ENCODE peak calls at places on chromosomes 4 and X, in ten cellular contexts. S, P, G, K, I, V, B, Q, M and O are unnamed samples.

GRCh38 chr4:78481180-78481579 is 70.4 kb upstream of the ANXA3 start:
- DNase-seq in M (peak), Q (no peak), V (peak), S (peak), I (no peak), G (no peak), P (no peak), B (peak), K (no peak), O (no peak)

GRCh38 chrX:110397353-110397752 is 38.7 kb downstream of the RTL9 start:
- DNase-seq in I (no peak), Q (no peak), S (no peak), B (no peak), P (no peak), M (no peak), K (no peak), G (no peak), V (peak), O (no peak)

GRCh38 chr4:1809754-1810502 is 16.8 kb downstream of the FGFR3 start:
- DNase-seq in B (peak), V (peak), Q (peak), P (peak), I (peak), G (peak), K (peak), S (peak), M (peak), O (peak)

GRCh38 chr4:6352031-6352763 is 82.5 kb downstream of the WFS1 start:
- DNase-seq in S (no peak), V (no peak), Q (no peak), G (no peak), B (no peak), I (no peak), K (no peak), P (no peak), M (no peak), O (no peak)

GRCh38 chrX:101260435-101260834 is 30.7 kb downstream of the TAF7L start:
- DNase-seq in K (peak), V (peak), S (peak), I (peak), M (no peak), G (peak), B (peak), P (no peak), Q (no peak), O (no peak)

GRCh38 chr4:168440442-168441264 is 39.6 kb downstream of the DDX60L start:
- DNase-seq in G (peak), V (peak), I (no peak), M (peak), K (no peak), Q (no peak), B (peak), P (no peak), S (peak), O (peak)

GRCh38 chrX:137401092-137401491 is 164.8 kb upstream of the ZIC3 start:
- DNase-seq in G (no peak), K (no peak), S (no peak), P (no peak), B (no peak), V (no peak), M (no peak), I (no peak), Q (no peak), O (no peak)

GRCh38 chr4:76902233-76902890 is 4.4 kb upstream of the SOWAHB start:
- DNase-seq in Q (no peak), G (no peak), B (no peak), M (no peak), I (no peak), P (peak), V (no peak), S (no peak), K (peak), O (no peak)

GRCh38 chr4:118915468-118915867 is 26.8 kb downstream of the SYNPO2 start:
- DNase-seq in P (no peak), K (no peak), I (no peak), G (no peak), S (no peak), B (no peak), M (no peak), V (peak), Q (no peak), O (no peak)

GRCh38 chr4:70863099-70863790 is 23.6 kb upstream of the GRSF1 start:
- DNase-seq in P (no peak), M (no peak), B (no peak), I (no peak), K (no peak), S (no peak), V (peak), Q (no peak), G (no peak), O (no peak)

GRCh38 chr4:2333356-2333841 is 71.5 kb upstream of the MXD4 start:
- DNase-seq in B (no peak), V (no peak), M (no peak), G (no peak), I (no peak), Q (no peak), P (peak), S (no peak), K (peak), O (peak)

GRCh38 chr4:186725422-186726149 is 1.9 kb upstream of the FAT1 start:
- DNase-seq in V (peak), I (no peak), P (peak), M (no peak), K (peak), B (peak), S (peak), Q (peak), G (peak), O (peak)

GRCh38 chrX:6758234-6758633 is 223.3 kb upstream of the VCX3A start:
- DNase-seq in I (no peak), B (no peak), Q (no peak), V (no peak), S (no peak), K (no peak), P (no peak), M (no peak), G (no peak), O (no peak)

GRCh38 chrX:115693476-115693875 is 132.5 kb downstream of the PLS3 start:
- DNase-seq in V (no peak), S (no peak), G (no peak), M (no peak), Q (no peak), I (no peak), P (no peak), B (no peak), K (no peak), O (no peak)

GRCh38 chr4:177461606-177462005 is 19.4 kb upstream of the AGA start:
- DNase-seq in V (peak), Q (no peak), K (no peak), P (no peak), B (peak), I (no peak), G (no peak), M (no peak), S (no peak), O (no peak)

GRCh38 chr4:168674869-168675268 is 178.0 kb downstream of the PALLD start:
- DNase-seq in M (no peak), S (no peak), G (peak), K (no peak), V (no peak), Q (no peak), P (no peak), B (no peak), I (no peak), O (no peak)

DNA sequence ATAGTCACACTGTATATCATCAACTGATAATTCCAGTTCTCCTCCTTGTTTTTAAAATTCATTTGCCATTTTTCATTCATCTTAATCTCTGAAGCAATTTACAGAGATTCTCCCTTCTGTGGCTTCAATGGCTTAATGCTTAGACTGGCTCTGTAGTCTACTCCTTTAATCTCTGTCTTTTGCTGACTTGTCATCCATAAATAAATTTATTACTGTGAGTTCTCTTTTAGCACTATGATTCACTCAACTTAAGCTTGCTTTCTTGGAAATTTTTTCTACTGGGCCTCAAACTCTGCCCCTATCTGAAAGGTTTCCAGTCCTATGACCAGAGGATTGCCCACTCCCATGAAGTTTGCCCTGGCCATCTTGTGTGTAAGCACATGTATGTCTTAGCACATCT is 251.1 kb downstream of the DCLK2 start:
- DNase-seq in M (no peak), P (no peak), I (no peak), K (no peak), S (no peak), Q (no peak), V (no peak), B (no peak), G (no peak), O (no peak)
- TF ChIP-seq CTCF in M (no peak), P (no peak), I (no peak), K (no peak), S (no peak), Q (no peak), V (no peak), B (no peak), G (no peak), O (no peak)

GRCh38 chr4:23084559-23085248 is 392.0 kb downstream of the GBA3 start:
- DNase-seq in P (no peak), B (no peak), M (no peak), Q (no peak), G (peak), V (no peak), I (no peak), K (no peak), S (peak), O (peak)
- TF ChIP-seq CTCF in P (no peak), B (no peak), M (no peak), Q (no peak), G (no peak), V (no peak), I (no peak), K (no peak), S (no peak), O (no peak)

DNA sequence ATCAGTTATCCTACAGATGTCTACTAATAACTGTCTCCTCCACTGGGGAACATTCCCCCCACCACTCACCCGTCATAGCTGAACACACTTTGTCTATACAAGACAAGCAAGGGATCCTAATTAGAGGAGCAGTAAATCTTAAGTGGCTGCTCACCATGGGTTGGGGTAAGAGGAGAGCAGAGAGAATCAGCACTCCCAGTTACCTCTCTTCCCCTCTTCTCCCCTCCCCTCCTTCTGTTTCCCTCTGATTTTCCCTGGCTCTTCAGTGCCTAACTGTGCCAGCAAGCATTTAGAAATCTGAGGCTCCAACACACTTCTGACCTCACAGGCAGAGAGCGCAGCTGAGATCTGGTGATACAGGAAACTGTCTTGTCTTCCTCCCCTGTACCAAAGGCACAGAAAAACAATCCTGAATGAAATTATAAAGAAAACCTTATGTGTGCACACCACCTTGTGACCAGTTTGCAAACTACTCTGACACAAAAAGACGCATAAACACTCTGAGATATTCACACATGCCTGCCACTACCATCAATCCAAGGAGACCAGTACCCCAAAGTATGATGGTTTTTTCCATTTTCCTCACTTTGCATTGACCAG is 82.5 kb upstream of the SMIM10 start:
- DNase-seq in G (peak), B (peak), M (no peak), K (no peak), V (no peak), S (peak), P (no peak), Q (peak), I (peak), O (no peak)
- TF ChIP-seq CTCF in G (peak), B (no peak), M (no peak), K (no peak), V (no peak), S (peak), P (no peak), Q (peak), I (peak), O (no peak)

DNA sequence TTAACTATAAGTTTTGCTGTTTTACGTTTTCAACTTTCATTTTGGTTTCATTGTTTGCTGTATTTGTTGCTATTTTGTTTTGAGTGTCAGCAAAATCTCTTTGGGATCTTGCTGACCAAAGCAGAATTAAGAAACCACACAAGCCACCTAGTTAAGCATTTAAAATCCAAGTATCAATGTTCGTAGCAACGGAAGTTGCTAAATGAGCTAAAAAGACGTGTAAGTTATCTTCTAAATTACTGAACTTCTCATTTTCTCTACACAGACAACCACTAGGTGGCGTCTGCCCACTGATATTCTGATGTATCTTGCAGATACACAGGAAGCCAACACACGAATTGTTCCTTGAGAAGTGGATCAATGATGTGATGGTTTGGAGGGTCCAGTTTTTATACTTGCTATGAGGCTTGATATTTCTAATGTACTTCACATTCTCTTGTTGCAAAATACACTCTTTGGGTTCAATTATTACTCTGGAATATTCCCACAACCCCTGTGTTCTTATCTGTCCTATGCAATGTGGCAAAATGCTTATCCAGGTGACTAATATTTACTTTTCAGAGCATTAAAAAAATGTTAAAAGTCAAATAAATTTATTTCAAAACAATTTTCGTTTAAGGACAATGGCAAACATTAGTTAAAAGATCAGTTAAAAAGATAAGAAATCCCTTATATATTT is 250.5 kb downstream of the TECRL start:
- DNase-seq in K (peak), P (peak), V (peak), Q (peak), S (peak), M (peak), B (peak), G (peak), I (peak), O (peak)
- TF ChIP-seq CTCF in K (peak), P (peak), V (peak), Q (peak), S (peak), M (peak), B (peak), G (peak), I (peak), O (peak)

GRCh38 chrX:68723491-68724155 is 76.2 kb downstream of the STARD8 start:
- DNase-seq in V (no peak), M (no peak), S (no peak), K (no peak), I (no peak), P (no peak), Q (no peak), B (no peak), G (no peak), O (no peak)
- TF ChIP-seq CTCF in V (no peak), M (no peak), S (no peak), K (no peak), I (no peak), P (no peak), Q (no peak), B (no peak), G (no peak), O (no peak)